ENCODE peak calls at places on chromosomes 11 and 22, in ten cellular contexts. Q is astrocyte of the spinal cord, K is lower leg skin, U is dorsolateral prefrontal cortex, E is esophagus muscularis mucosa, J is A549, W is cardiac fibroblast, S is epithelial cell of esophagus, G is stomach, R is adrenal gland. V is an unnamed sample.

GRCh38 chr11:91804057-91804456 is 420.6 kb upstream of the FAT3 start:
- DNase-seq in W (peak), G (no peak), E (no peak), K (no peak), Q (peak), S (peak), R (no peak), U (no peak), J (no peak), V (peak)

GRCh38 chr11:133706925-133707794 is 138.2 kb downstream of the SPATA19 start:
- DNase-seq in W (no peak), J (no peak), Q (no peak), E (no peak), U (no peak), S (no peak), G (no peak), R (no peak), K (no peak), V (no peak)

GRCh38 chr11:29243616-29244015 is 773.2 kb downstream of the KCNA4 start:
- DNase-seq in S (no peak), G (no peak), U (no peak), E (no peak), R (no peak), Q (no peak), W (no peak), K (no peak), J (no peak), V (no peak)

GRCh38 chr11:59141673-59142460 is 789 bp upstream of the FAM111A start:
- DNase-seq in J (no peak), U (no peak), S (no peak), R (no peak), K (no peak), E (no peak), W (no peak), G (no peak), Q (peak), V (no peak)

GRCh38 chr11:124114942-124115781 is at the start of gene VWA5A:
- DNase-seq in K (peak), R (peak), S (peak), G (peak), J (peak), Q (peak), W (peak), E (peak), U (peak), V (peak)

GRCh38 chr11:48055292-48056132 is 75.2 kb downstream of the PTPRJ start:
- DNase-seq in W (peak), S (peak), Q (peak), J (no peak), G (peak), R (no peak), E (no peak), K (no peak), U (no peak), V (peak)

GRCh38 chr22:19932367-19933206 is 9.0 kb upstream of the COMT start:
- DNase-seq in K (no peak), S (no peak), J (no peak), Q (no peak), W (no peak), U (no peak), R (no peak), G (peak), E (no peak), V (no peak)

GRCh38 chr11:43819926-43820325 is 60.7 kb upstream of the ALKBH3 start:
- DNase-seq in U (no peak), K (no peak), W (no peak), J (no peak), E (no peak), G (no peak), R (no peak), Q (no peak), S (peak), V (no peak)

GRCh38 chr11:2377511-2378443 is 667 bp downstream of the CD81 start:
- DNase-seq in Q (peak), K (peak), R (peak), J (peak), E (no peak), W (peak), U (peak), G (peak), S (peak), V (no peak)

GRCh38 chr11:83836883-83837654 is 550.9 kb upstream of the CCDC90B start:
- DNase-seq in J (peak), E (no peak), R (peak), Q (peak), S (peak), K (no peak), W (peak), U (no peak), G (peak), V (no peak)

GRCh38 chr11:1825039-1825740 is 9.6 kb upstream of the SYT8 start:
- DNase-seq in Q (no peak), G (peak), K (peak), R (no peak), W (peak), J (peak), U (peak), E (no peak), S (no peak), V (no peak)

GRCh38 chr11:123255909-123256308 is 60.9 kb upstream of the CLMP start:
- DNase-seq in G (no peak), E (no peak), Q (no peak), U (no peak), K (peak), S (no peak), R (no peak), J (no peak), W (peak), V (no peak)

GRCh38 chr11:73389902-73390301 is 13.7 kb downstream of the RELT start:
- DNase-seq in K (no peak), E (no peak), Q (no peak), U (no peak), S (no peak), J (no peak), W (no peak), R (no peak), G (no peak), V (no peak)

GRCh38 chr11:16785520-16786128 is 47.2 kb downstream of the C11orf58 start:
- DNase-seq in W (peak), U (peak), G (peak), R (peak), S (peak), Q (peak), E (no peak), J (peak), K (no peak), V (no peak)

GRCh38 chr22:23218867-23219251 is 38.5 kb downstream of the BCR start:
- DNase-seq in G (peak), E (no peak), U (no peak), K (no peak), Q (peak), R (no peak), S (no peak), J (no peak), W (peak), V (no peak)

GRCh38 chr22:41478891-41479521 is 10.1 kb downstream of the ACO2 start:
- DNase-seq in K (no peak), Q (peak), E (no peak), G (no peak), J (no peak), W (peak), S (peak), U (no peak), R (peak), V (peak)

GRCh38 chr11:76863196-76863777 is 2.6 kb downstream of the ACER3 start:
- DNase-seq in R (no peak), J (no peak), E (no peak), U (no peak), W (no peak), K (no peak), Q (no peak), G (no peak), S (no peak), V (no peak)

GRCh38 chr11:121463689-121464335 is 11.0 kb upstream of the SORL1-AS1 start:
- DNase-seq in Q (no peak), E (no peak), J (no peak), G (no peak), S (no peak), R (no peak), K (no peak), W (no peak), U (no peak), V (no peak)

GRCh38 chr22:24284747-24285203 is 14.1 kb downstream of the SPECC1L start:
- DNase-seq in K (no peak), R (no peak), Q (no peak), U (no peak), G (no peak), E (no peak), J (no peak), W (no peak), S (peak), V (no peak)

GRCh38 chr11:16815047-16815767 is 76.8 kb downstream of the C11orf58 start:
- DNase-seq in Q (peak), W (peak), S (no peak), E (no peak), K (peak), U (no peak), G (peak), J (no peak), R (peak), V (no peak)

GRCh38 chr22:44023404-44024287 is 456 bp upstream of the PARVB start:
- DNase-seq in Q (peak), R (peak), G (peak), J (no peak), K (no peak), E (no peak), S (peak), W (peak), U (no peak), V (no peak)

GRCh38 chr11:41301023-41301422 is 158.4 kb downstream of the LRRC4C start:
- DNase-seq in G (no peak), W (no peak), E (no peak), J (no peak), Q (peak), R (no peak), K (no peak), U (no peak), S (peak), V (no peak)

GRCh38 chr11:126363706-126364245 is 8.3 kb downstream of the ST3GAL4 start:
- DNase-seq in U (peak), G (no peak), E (no peak), S (no peak), K (no peak), W (no peak), J (no peak), R (no peak), Q (no peak), V (no peak)

GRCh38 chr22:31248965-31249940 is 37.2 kb downstream of the LIMK2 start:
- DNase-seq in S (peak), R (no peak), W (peak), Q (no peak), K (no peak), U (no peak), G (no peak), E (no peak), J (no peak), V (no peak)

GRCh38 chr11:47916361-47916841 is 64.0 kb upstream of the PTPRJ start:
- DNase-seq in J (no peak), K (no peak), G (peak), Q (no peak), S (no peak), E (no peak), W (peak), R (peak), U (no peak), V (no peak)

GRCh38 chr11:73335204-73335923 is 27.3 kb downstream of the ARHGEF17 start:
- DNase-seq in K (peak), E (no peak), R (peak), U (peak), Q (peak), J (peak), S (peak), G (peak), W (peak), V (no peak)

GRCh38 chr11:46537851-46538295 is 56.0 kb downstream of the AMBRA1 start:
- DNase-seq in S (peak), Q (peak), R (peak), K (peak), E (no peak), U (no peak), W (peak), J (peak), G (peak), V (no peak)

GRCh38 chr11:64745523-64746328 is 1.8 kb upstream of the RASGRP2 start:
- DNase-seq in U (no peak), S (no peak), J (peak), K (peak), G (peak), Q (peak), E (peak), R (peak), W (peak), V (no peak)

GRCh38 chr22:44758354-44758969 is 6.1 kb downstream of the ARHGAP8 start:
- DNase-seq in J (no peak), R (no peak), G (no peak), E (no peak), K (no peak), U (no peak), W (peak), Q (peak), S (peak), V (no peak)

GRCh38 chr11:120226714-120227113 is 13.2 kb upstream of the POU2F3 start:
- DNase-seq in E (no peak), Q (no peak), U (no peak), G (no peak), K (no peak), R (no peak), S (no peak), J (no peak), W (no peak), V (no peak)

GRCh38 chr11:94884322-94884721 is 89.0 kb downstream of the CWC15 start:
- DNase-seq in J (no peak), R (no peak), W (no peak), E (peak), S (no peak), U (no peak), Q (no peak), G (no peak), K (peak), V (no peak)

GRCh38 chr22:48574776-48575566 is 1252.7 kb downstream of the BRD1 start:
- DNase-seq in S (no peak), G (no peak), Q (no peak), J (peak), U (no peak), E (no peak), K (no peak), W (no peak), R (no peak), V (no peak)

GRCh38 chr11:46336781-46337180 is 10.5 kb upstream of the DGKZ start:
- DNase-seq in J (no peak), G (no peak), E (no peak), S (no peak), R (no peak), K (no peak), U (no peak), Q (no peak), W (peak), V (no peak)

GRCh38 chr22:25941365-25941960 is 199.5 kb downstream of the MYO18B start:
- DNase-seq in J (no peak), R (no peak), Q (no peak), S (no peak), K (no peak), W (no peak), G (no peak), E (no peak), U (no peak), V (no peak)

GRCh38 chr11:100561325-100561724 is 125.8 kb upstream of the ARHGAP42 start:
- DNase-seq in R (no peak), W (no peak), U (no peak), S (no peak), G (no peak), K (no peak), E (no peak), J (no peak), Q (peak), V (no peak)

GRCh38 chr11:2531987-2532703 is 87.3 kb downstream of the KCNQ1 start:
- DNase-seq in R (peak), U (peak), E (no peak), K (no peak), S (no peak), J (no peak), W (no peak), G (no peak), Q (no peak), V (no peak)

GRCh38 chr22:36541831-36542391 is 12.9 kb upstream of the EIF3D start:
- DNase-seq in Q (peak), R (peak), S (peak), K (no peak), E (no peak), G (peak), W (peak), J (peak), U (peak), V (peak)

GRCh38 chr22:38869663-38870062 is 2.4 kb downstream of the CBX6 start:
- DNase-seq in W (no peak), E (no peak), K (peak), J (no peak), R (peak), S (no peak), G (no peak), U (no peak), Q (no peak), V (no peak)
- H3K4me3 ChIP-seq in W (no peak), E (no peak), K (no peak), J (no peak), R (no peak), S (no peak), G (no peak), U (peak), Q (no peak), V (no peak)

GRCh38 chr11:66317322-66317765 is 500 bp upstream of the CD248 start:
- DNase-seq in R (no peak), J (no peak), K (no peak), G (no peak), W (peak), Q (no peak), S (no peak), U (no peak), E (no peak), V (peak)

GRCh38 chr11:66316849-66317251 is at the start of gene CD248:
- DNase-seq in Q (peak), E (no peak), S (no peak), W (peak), G (no peak), K (peak), R (no peak), U (no peak), J (no peak), V (peak)

GRCh38 chr11:66318576-66318970 is 1.7 kb upstream of the CD248 start:
- DNase-seq in E (no peak), R (no peak), U (no peak), W (no peak), K (no peak), Q (no peak), S (no peak), J (no peak), G (no peak), V (no peak)

GRCh38 chr11:66315921-66316811 is 678 bp downstream of the CD248 start:
- DNase-seq in U (no peak), S (no peak), K (no peak), G (no peak), E (no peak), J (no peak), W (no peak), R (no peak), Q (no peak), V (no peak)

DNA sequence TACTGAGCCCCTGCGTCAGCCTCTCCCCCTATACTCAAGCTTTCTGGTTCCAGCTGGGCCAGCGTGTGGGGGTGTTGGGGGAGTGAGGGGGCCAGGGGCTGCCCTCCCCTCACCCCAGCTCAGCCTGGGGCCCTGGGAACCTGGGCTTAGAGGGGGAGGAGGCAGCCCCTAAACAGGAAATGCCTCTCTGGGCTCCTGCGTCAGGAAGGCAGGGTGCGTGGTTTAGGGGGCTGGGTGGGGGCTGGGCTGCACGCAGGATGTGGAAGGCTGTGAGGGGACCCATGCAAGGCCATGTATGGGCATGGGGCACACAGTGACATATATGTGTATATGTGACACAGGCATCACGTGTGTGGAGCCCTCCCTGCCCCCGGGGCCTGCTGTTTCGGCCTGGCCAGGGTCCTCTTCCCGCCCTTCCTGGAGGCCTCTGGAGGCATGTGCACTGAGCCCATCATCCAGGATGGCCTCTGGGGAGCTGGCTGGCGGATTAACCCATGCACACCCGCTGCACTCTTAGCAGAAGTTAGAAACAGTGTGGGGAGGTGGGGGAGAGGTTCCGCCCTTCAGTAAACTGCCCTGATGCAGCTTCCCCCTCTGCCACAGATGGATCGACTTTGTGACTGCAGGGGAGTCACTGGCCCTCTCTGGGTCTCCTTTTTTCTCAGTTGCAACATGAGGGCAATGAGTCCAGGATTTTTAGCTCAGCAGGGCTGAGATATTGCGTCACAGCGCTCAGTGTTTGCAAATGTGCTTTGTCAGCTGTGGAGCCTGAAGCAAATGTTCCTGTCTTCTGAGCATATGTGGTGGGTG is 1.1 kb upstream of the CD248 start:
- DNase-seq in S (peak), K (peak), U (no peak), R (peak), W (peak), E (no peak), J (no peak), G (peak), Q (peak), V (peak)
- H3K4me3 ChIP-seq in S (no peak), K (no peak), U (no peak), R (no peak), W (no peak), E (peak), J (no peak), G (peak), Q (no peak), V (no peak)

GRCh38 chr11:108628812-108629211 is 35.2 kb upstream of the EXPH5 start:
- DNase-seq in J (no peak), R (no peak), K (no peak), E (no peak), S (no peak), G (no peak), W (no peak), Q (no peak), U (no peak), V (no peak)
- H3K4me3 ChIP-seq in J (no peak), R (no peak), K (no peak), E (no peak), S (no peak), G (no peak), W (no peak), Q (no peak), U (no peak), V (no peak)

GRCh38 chr11:118689503-118689851 is 10.0 kb upstream of the TREH start:
- DNase-seq in Q (no peak), S (no peak), K (no peak), E (no peak), U (peak), G (no peak), R (no peak), W (no peak), J (no peak), V (no peak)
- H3K4me3 ChIP-seq in Q (no peak), S (no peak), K (no peak), E (peak), U (peak), G (peak), R (peak), W (no peak), J (peak), V (no peak)

GRCh38 chr11:128586689-128587088 is 669 bp downstream of the ETS1 start:
- DNase-seq in Q (no peak), J (no peak), S (no peak), R (no peak), E (no peak), K (no peak), G (no peak), W (no peak), U (no peak), V (no peak)
- H3K4me3 ChIP-seq in Q (no peak), J (no peak), S (no peak), R (no peak), E (peak), K (no peak), G (peak), W (peak), U (no peak), V (no peak)

GRCh38 chr11:130571947-130572584 is 123.6 kb downstream of the ADAMTS15 start:
- DNase-seq in S (no peak), K (no peak), E (no peak), J (no peak), Q (no peak), U (no peak), R (no peak), W (no peak), G (no peak), V (no peak)

GRCh38 chr11:130573767-130574166 is 125.3 kb downstream of the ADAMTS15 start:
- DNase-seq in U (no peak), E (no peak), K (no peak), W (no peak), Q (no peak), G (no peak), R (no peak), S (no peak), J (no peak), V (no peak)

GRCh38 chr11:130574740-130575139 is 126.3 kb downstream of the ADAMTS15 start:
- DNase-seq in K (no peak), J (no peak), W (no peak), U (no peak), G (no peak), S (no peak), Q (no peak), E (no peak), R (no peak), V (no peak)

GRCh38 chr11:130576146-130576545 is 127.7 kb downstream of the ADAMTS15 start:
- DNase-seq in S (no peak), U (no peak), G (no peak), Q (no peak), R (no peak), E (no peak), K (no peak), W (no peak), J (no peak), V (no peak)

DNA sequence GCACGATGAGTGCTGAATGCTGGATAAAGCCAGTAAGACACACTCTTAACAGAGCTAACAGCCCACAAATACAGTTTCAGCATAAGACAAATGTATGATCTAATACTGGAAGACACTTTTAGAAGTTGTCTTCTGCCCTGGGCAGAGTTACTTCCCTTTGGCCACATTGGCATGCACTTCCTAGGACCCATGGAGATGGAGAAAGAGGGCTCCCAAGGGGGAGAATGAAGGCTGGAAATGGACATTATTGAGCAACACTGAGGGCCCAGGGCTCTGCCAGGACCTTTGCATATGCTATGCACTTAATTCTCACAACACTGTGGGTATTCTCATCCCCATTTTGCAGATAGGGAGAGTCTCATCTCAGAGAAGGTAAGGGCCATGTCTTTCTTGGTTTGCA is 123.1 kb downstream of the ADAMTS15 start:
- DNase-seq in Q (no peak), S (no peak), E (no peak), G (no peak), J (no peak), U (no peak), R (no peak), W (no peak), K (no peak), V (no peak)
- H3K4me3 ChIP-seq in Q (no peak), S (no peak), E (no peak), G (no peak), J (no peak), U (no peak), R (no peak), W (no peak), K (no peak), V (no peak)

GRCh38 chr11:326842-327580 is 6.4 kb upstream of the IFITM3 start:
- DNase-seq in R (peak), U (no peak), J (no peak), W (peak), K (peak), S (no peak), Q (peak), G (peak), E (peak), V (no peak)
- H3K4me3 ChIP-seq in R (no peak), U (no peak), J (no peak), W (no peak), K (no peak), S (no peak), Q (no peak), G (peak), E (peak), V (no peak)

V was measured in skeletal muscle cell.